ENCODE peak calls at places on chromosome 2, in seven cellular contexts. F, J, S, A, I, R and K are unnamed samples.

GRCh38 chr2:176960736-176961135 is 251.9 kb upstream of the HNRNPA3 start:
- DNase-seq in F (no peak), J (no peak), S (no peak), A (no peak), I (no peak), R (no peak), K (no peak)

GRCh38 chr2:54401592-54401991 is 54.5 kb upstream of the SPTBN1 start:
- DNase-seq in F (no peak), J (no peak), S (no peak), A (no peak), I (no peak), R (no peak), K (no peak)

GRCh38 chr2:30756051-30756719 is 51.1 kb downstream of the CAPN13 start:
- DNase-seq in F (no peak), J (no peak), S (peak; percentile 79), A (no peak), I (no peak), R (peak; percentile 10), K (no peak)

GRCh38 chr2:10720983-10721343 is 467 bp upstream of the ATP6V1C2 start:
- DNase-seq in F (no peak), J (no peak), S (no peak), A (no peak), I (no peak), R (peak; percentile 57), K (no peak)

GRCh38 chr2:173858297-173858731 is 106.9 kb downstream of the SP3 start:
- DNase-seq in F (no peak), J (no peak), S (no peak), A (no peak), I (no peak), R (peak; percentile 85), K (no peak)

GRCh38 chr2:65153515-65153914 is 23.6 kb upstream of the RAB1A start:
- DNase-seq in F (no peak), J (no peak), S (no peak), A (no peak), I (no peak), R (no peak), K (no peak)

GRCh38 chr2:10297950-10298349 is 4.8 kb upstream of the HPCAL1 start:
- DNase-seq in F (no peak), J (peak; percentile 33), S (no peak), A (no peak), I (peak; percentile 35), R (no peak), K (peak; percentile 53)

GRCh38 chr2:120710256-120710655 is 25.4 kb upstream of the GLI2 start:
- DNase-seq in F (no peak), J (no peak), S (no peak), A (no peak), I (no peak), R (no peak), K (no peak)

GRCh38 chr2:181130686-181131085 is 150.3 kb downstream of the UBE2E3 start:
- DNase-seq in F (no peak), J (no peak), S (no peak), A (no peak), I (no peak), R (no peak), K (no peak)

GRCh38 chr2:117272975-117273671 is 541.4 kb upstream of the DDX18 start:
- DNase-seq in F (no peak), J (peak; percentile 51), S (no peak), A (no peak), I (no peak), R (no peak), K (no peak)

GRCh38 chr2:120863661-120864320 is 128.1 kb downstream of the GLI2 start:
- DNase-seq in F (no peak), J (peak; percentile 83), S (no peak), A (no peak), I (no peak), R (no peak), K (no peak)

GRCh38 chr2:9145752-9146430 is 60.7 kb upstream of the ASAP2 start:
- DNase-seq in F (no peak), J (no peak), S (no peak), A (no peak), I (no peak), R (no peak), K (no peak)

GRCh38 chr2:205752924-205753323 is 70.6 kb downstream of the NRP2 start:
- DNase-seq in F (no peak), J (no peak), S (no peak), A (no peak), I (no peak), R (no peak), K (no peak)

GRCh38 chr2:60958800-60959199 is 58.7 kb upstream of the PEX13 start:
- DNase-seq in F (no peak), J (peak; percentile 22), S (no peak), A (no peak), I (no peak), R (peak; percentile 19), K (no peak)

GRCh38 chr2:201116115-201116958 is at the start of gene CFLAR:
- DNase-seq in F (no peak), J (peak; percentile 88), S (peak; percentile 82), A (peak; percentile 69), I (peak; percentile 75), R (peak; percentile 38), K (peak; percentile 92)

GRCh38 chr2:38598991-38599295 is 3.8 kb downstream of the HNRNPLL start:
- DNase-seq in F (no peak), J (no peak), S (no peak), A (no peak), I (no peak), R (no peak), K (no peak)

GRCh38 chr2:11104794-11105660 is 50.2 kb upstream of the SLC66A3 start:
- DNase-seq in F (no peak), J (no peak), S (peak; percentile 37), A (no peak), I (no peak), R (no peak), K (no peak)

GRCh38 chr2:128689971-128690370 is 371.3 kb upstream of the HS6ST1 start:
- DNase-seq in F (no peak), J (no peak), S (no peak), A (no peak), I (no peak), R (no peak), K (no peak)

GRCh38 chr2:121242175-121242875 is 42.7 kb downstream of the TFCP2L1 start:
- DNase-seq in F (no peak), J (no peak), S (no peak), A (no peak), I (no peak), R (no peak), K (no peak)

GRCh38 chr2:204264068-204264693 is 281.1 kb upstream of the PARD3B start:
- DNase-seq in F (no peak), J (no peak), S (no peak), A (no peak), I (no peak), R (no peak), K (no peak)